ENCODE peak calls at places on chromosomes 1 and 21, in five cellular contexts. Y, Z, D, W and U are unnamed samples.

GRCh38 chr1:185420588-185421081 is 103.6 kb upstream of the IVNS1ABP start:
- DNase-seq in D (no peak), Z (no peak), Y (no peak), W (no peak), U (no peak)

GRCh38 chr1:16367258-16367967 is 371 bp downstream of the SZRD1 start:
- DNase-seq in Z (peak), W (peak), Y (peak), D (peak), U (peak)

GRCh38 chr1:194105381-194105780 is 919.0 kb upstream of the B3GALT2 start:
- DNase-seq in W (no peak), D (no peak), Z (no peak), Y (no peak), U (no peak)

GRCh38 chr1:234849824-234850223 is 239.8 kb upstream of the IRF2BP2 start:
- DNase-seq in W (peak), Y (peak), D (no peak), Z (no peak), U (no peak)

GRCh38 chr1:163875927-163876320 is 554.2 kb downstream of the NUF2 start:
- DNase-seq in D (no peak), Y (peak), Z (no peak), W (no peak), U (no peak)

GRCh38 chr1:230392141-230392909 is 33.8 kb downstream of the PGBD5 start:
- DNase-seq in Y (no peak), W (no peak), D (no peak), Z (no peak), U (no peak)

GRCh38 chr1:907611-908451 is 15.9 kb upstream of the SAMD11 start:
- DNase-seq in Y (no peak), W (no peak), Z (peak), D (peak), U (no peak)

GRCh38 chr1:230772457-230773395 is 25.5 kb downstream of the CAPN9 start:
- DNase-seq in W (peak), Z (no peak), Y (peak), D (peak), U (peak)

GRCh38 chr1:172239894-172240293 is 180.6 kb upstream of the C1orf105 start:
- DNase-seq in W (no peak), Y (no peak), Z (no peak), D (no peak), U (no peak)

GRCh38 chr1:20324704-20325406 is 34.2 kb downstream of the VWA5B1 start:
- DNase-seq in W (no peak), Y (no peak), Z (no peak), D (no peak), U (no peak)

GRCh38 chr1:153375511-153375910 is at the start of gene S100A12:
- DNase-seq in Z (no peak), Y (peak), D (no peak), W (peak), U (no peak)

GRCh38 chr1:30287976-30288375 is 435.4 kb downstream of the MATN1 start:
- DNase-seq in Y (no peak), Z (no peak), W (no peak), D (no peak), U (no peak)

GRCh38 chr1:110203021-110203661 is 7.0 kb upstream of the KCNC4 start:
- DNase-seq in D (peak), Y (peak), Z (peak), W (peak), U (peak)

GRCh38 chr1:152869808-152870419 is 8.2 kb upstream of the SMCP start:
- DNase-seq in Y (peak), Z (peak), W (peak), D (peak), U (peak)

GRCh38 chr21:31798842-31799691 is 67.1 kb upstream of the SCAF4 start:
- DNase-seq in D (no peak), Y (no peak), Z (no peak), W (no peak), U (no peak)

GRCh38 chr1:62245201-62245600 is 50.6 kb downstream of the L1TD1 start:
- DNase-seq in Y (no peak), W (no peak), Z (no peak), D (no peak), U (no peak)

GRCh38 chr1:245052258-245052657 is 102.5 kb upstream of the KIF26B start:
- DNase-seq in Y (no peak), Z (no peak), W (no peak), D (no peak), U (no peak)

GRCh38 chr1:14693996-14694395 is 95.5 kb downstream of the KAZN start:
- DNase-seq in Z (no peak), Y (no peak), W (no peak), D (no peak), U (no peak)

GRCh38 chr1:67597336-67597735 is 87.7 kb upstream of the GADD45A start:
- DNase-seq in Y (no peak), Z (no peak), D (no peak), W (peak), U (no peak)

GRCh38 chr1:220825819-220826551 is 39.3 kb downstream of the MTARC1 start:
- DNase-seq in W (no peak), Z (no peak), Y (no peak), D (no peak), U (no peak)

GRCh38 chr21:44368711-44369446 is 15.5 kb downstream of the TRPM2 start:
- DNase-seq in Y (no peak), D (no peak), W (no peak), Z (peak), U (no peak)

GRCh38 chr1:73366734-73367413 is 831.1 kb downstream of the LRRIQ3 start:
- DNase-seq in Y (no peak), W (no peak), Z (no peak), D (peak), U (no peak)

GRCh38 chr1:224454337-224455055 is 19.9 kb upstream of the WDR26 start:
- DNase-seq in Y (no peak), D (no peak), Z (no peak), W (no peak), U (no peak)

GRCh38 chr1:243842978-243843490 is 7.0 kb downstream of the AKT3 start:
- DNase-seq in Y (peak), D (no peak), W (peak), Z (no peak), U (no peak)

GRCh38 chr21:32914424-32915070 is 111.2 kb upstream of the OLIG2 start:
- DNase-seq in D (no peak), W (no peak), Y (no peak), Z (no peak), U (no peak)

GRCh38 chr1:203048555-203049051 is 22.3 kb downstream of the PPFIA4 start:
- DNase-seq in Y (no peak), W (no peak), D (no peak), Z (peak), U (no peak)

GRCh38 chr1:192575499-192576189 is at the start of gene RGS1:
- DNase-seq in Y (no peak), W (peak), Z (no peak), D (peak), U (no peak)

GRCh38 chr1:235597867-235598553 is 51.6 kb downstream of the GNG4 start:
- DNase-seq in D (peak), W (peak), Y (peak), Z (no peak), U (peak)

GRCh38 chr1:183089025-183089639 is 65.9 kb downstream of the LAMC1 start:
- DNase-seq in Z (no peak), W (no peak), Y (no peak), D (no peak), U (no peak)

GRCh38 chr1:1101503-1101902 is 14.4 kb downstream of the C1orf159 start:
- DNase-seq in W (no peak), Y (no peak), Z (no peak), D (no peak), U (no peak)

GRCh38 chr1:241270016-241270415 is 87.0 kb downstream of the RGS7 start:
- DNase-seq in W (no peak), Y (no peak), Z (no peak), D (no peak), U (no peak)

GRCh38 chr1:18489417-18490143 is 8.8 kb downstream of the KLHDC7A start:
- DNase-seq in W (no peak), D (no peak), Z (no peak), Y (no peak), U (no peak)

GRCh38 chr1:161389691-161390558 is 22.2 kb upstream of the CFAP126 start:
- DNase-seq in W (peak), D (peak), Z (peak), Y (peak), U (peak)

GRCh38 chr1:72241397-72241796 is 40.9 kb downstream of the NEGR1 start:
- DNase-seq in D (no peak), Y (no peak), Z (no peak), W (no peak), U (no peak)

GRCh38 chr1:225851810-225852209 is 30.4 kb downstream of the TMEM63A start:
- DNase-seq in W (no peak), Y (no peak), D (peak), Z (no peak), U (no peak)

GRCh38 chr1:165253818-165254254 is 102.7 kb downstream of the LMX1A start:
- DNase-seq in Z (no peak), Y (no peak), W (no peak), D (no peak), U (no peak)

GRCh38 chr21:43355925-43356289 is 71.0 kb downstream of the SIK1 start:
- DNase-seq in W (no peak), D (peak), Y (no peak), Z (no peak), U (no peak)

GRCh38 chr1:230827801-230828200 is 40.5 kb downstream of the C1orf198 start:
- DNase-seq in W (no peak), Y (no peak), Z (no peak), D (no peak), U (no peak)

GRCh38 chr1:214503553-214503952 is 47.8 kb downstream of the PTPN14 start:
- DNase-seq in Z (no peak), W (no peak), D (no peak), Y (no peak), U (no peak)

GRCh38 chr1:195328102-195328501 is 1280.1 kb downstream of the KCNT2 start:
- DNase-seq in D (no peak), Y (no peak), Z (no peak), W (no peak), U (no peak)